ENCODE peak calls at places on chromosomes 4 and X, in ten cellular contexts. One of them, this sample, is unnamed.

GRCh38 chr4:154877110-154877760 is 96.2 kb downstream of the RBM46 start:
- DNase-seq in AG20443: no peak
- DNase-seq in sigmoid colon: no peak
- DNase-seq in body of pancreas: no peak
- DNase-seq in activated CD4-positive, alpha-beta T cell treated with anti-CD3 and anti-CD28 coated beads for 1 hour: no peak
- DNase-seq in A549: peak
- DNase-seq in NCI-H1417: peak
- DNase-seq in HT1080: peak
- DNase-seq in endothelial cell: no peak
- DNase-seq in amniotic epithelial cell: peak
- DNase-seq in this sample: peak

GRCh38 chrX:102746134-102746584 is 25.6 kb downstream of the GPRASP3 start:
- DNase-seq in sigmoid colon: peak
- DNase-seq in HT1080: no peak
- DNase-seq in endothelial cell: peak
- DNase-seq in NCI-H1417: no peak
- DNase-seq in A549: no peak
- DNase-seq in activated CD4-positive, alpha-beta T cell treated with anti-CD3 and anti-CD28 coated beads for 1 hour: no peak
- DNase-seq in amniotic epithelial cell: peak
- DNase-seq in body of pancreas: peak
- DNase-seq in AG20443: peak
- DNase-seq in this sample: no peak

GRCh38 chr4:139523076-139523475 is 32.9 kb downstream of the SETD7 start:
- DNase-seq in amniotic epithelial cell: peak
- DNase-seq in activated CD4-positive, alpha-beta T cell treated with anti-CD3 and anti-CD28 coated beads for 1 hour: no peak
- DNase-seq in sigmoid colon: no peak
- DNase-seq in AG20443: no peak
- DNase-seq in A549: no peak
- DNase-seq in NCI-H1417: peak
- DNase-seq in body of pancreas: no peak
- DNase-seq in endothelial cell: no peak
- DNase-seq in HT1080: peak
- DNase-seq in this sample: peak

GRCh38 chr4:99395595-99396364 is 39.4 kb downstream of the ADH7 start:
- DNase-seq in NCI-H1417: no peak
- DNase-seq in endothelial cell: no peak
- DNase-seq in AG20443: peak
- DNase-seq in A549: no peak
- DNase-seq in body of pancreas: no peak
- DNase-seq in HT1080: peak
- DNase-seq in amniotic epithelial cell: peak
- DNase-seq in activated CD4-positive, alpha-beta T cell treated with anti-CD3 and anti-CD28 coated beads for 1 hour: no peak
- DNase-seq in sigmoid colon: no peak
- DNase-seq in this sample: no peak

GRCh38 chr4:8117278-8117682 is 41.3 kb downstream of the ABLIM2 start:
- DNase-seq in activated CD4-positive, alpha-beta T cell treated with anti-CD3 and anti-CD28 coated beads for 1 hour: no peak
- DNase-seq in A549: peak
- DNase-seq in HT1080: peak
- DNase-seq in sigmoid colon: no peak
- DNase-seq in amniotic epithelial cell: peak
- DNase-seq in NCI-H1417: peak
- DNase-seq in body of pancreas: peak
- DNase-seq in AG20443: peak
- DNase-seq in endothelial cell: no peak
- DNase-seq in this sample: peak

GRCh38 chr4:159158989-159159388 is 56.1 kb downstream of the RAPGEF2 start:
- DNase-seq in HT1080: no peak
- DNase-seq in endothelial cell: no peak
- DNase-seq in sigmoid colon: no peak
- DNase-seq in amniotic epithelial cell: no peak
- DNase-seq in body of pancreas: no peak
- DNase-seq in AG20443: no peak
- DNase-seq in activated CD4-positive, alpha-beta T cell treated with anti-CD3 and anti-CD28 coated beads for 1 hour: no peak
- DNase-seq in NCI-H1417: peak
- DNase-seq in A549: no peak
- DNase-seq in this sample: no peak

GRCh38 chr4:148926861-148927260 is 484.6 kb upstream of the NR3C2 start:
- DNase-seq in sigmoid colon: no peak
- DNase-seq in AG20443: peak
- DNase-seq in body of pancreas: peak
- DNase-seq in HT1080: peak
- DNase-seq in NCI-H1417: peak
- DNase-seq in activated CD4-positive, alpha-beta T cell treated with anti-CD3 and anti-CD28 coated beads for 1 hour: no peak
- DNase-seq in endothelial cell: no peak
- DNase-seq in A549: no peak
- DNase-seq in amniotic epithelial cell: peak
- DNase-seq in this sample: peak

GRCh38 chr4:126592088-126592487 is 1040.7 kb upstream of the INTU start:
- DNase-seq in sigmoid colon: no peak
- DNase-seq in HT1080: no peak
- DNase-seq in body of pancreas: no peak
- DNase-seq in amniotic epithelial cell: peak
- DNase-seq in A549: no peak
- DNase-seq in AG20443: no peak
- DNase-seq in NCI-H1417: no peak
- DNase-seq in activated CD4-positive, alpha-beta T cell treated with anti-CD3 and anti-CD28 coated beads for 1 hour: no peak
- DNase-seq in endothelial cell: no peak
- DNase-seq in this sample: no peak

GRCh38 chr4:3480528-3481112 is 17.5 kb downstream of the DOK7 start:
- DNase-seq in amniotic epithelial cell: peak
- DNase-seq in sigmoid colon: no peak
- DNase-seq in NCI-H1417: peak
- DNase-seq in A549: peak
- DNase-seq in body of pancreas: peak
- DNase-seq in HT1080: peak
- DNase-seq in endothelial cell: peak
- DNase-seq in AG20443: peak
- DNase-seq in activated CD4-positive, alpha-beta T cell treated with anti-CD3 and anti-CD28 coated beads for 1 hour: peak
- DNase-seq in this sample: peak

GRCh38 chr4:135319685-135320084 is 1118.1 kb upstream of the PABPC4L start:
- DNase-seq in sigmoid colon: no peak
- DNase-seq in amniotic epithelial cell: peak
- DNase-seq in body of pancreas: no peak
- DNase-seq in activated CD4-positive, alpha-beta T cell treated with anti-CD3 and anti-CD28 coated beads for 1 hour: no peak
- DNase-seq in AG20443: no peak
- DNase-seq in A549: peak
- DNase-seq in HT1080: peak
- DNase-seq in endothelial cell: no peak
- DNase-seq in NCI-H1417: no peak
- DNase-seq in this sample: no peak

GRCh38 chr4:186770446-186771175 is 47.0 kb upstream of the FAT1 start:
- DNase-seq in NCI-H1417: no peak
- DNase-seq in amniotic epithelial cell: peak
- DNase-seq in HT1080: peak
- DNase-seq in A549: no peak
- DNase-seq in body of pancreas: no peak
- DNase-seq in endothelial cell: no peak
- DNase-seq in sigmoid colon: no peak
- DNase-seq in AG20443: peak
- DNase-seq in activated CD4-positive, alpha-beta T cell treated with anti-CD3 and anti-CD28 coated beads for 1 hour: no peak
- DNase-seq in this sample: no peak

GRCh38 chr4:157280673-157281072 is 60.1 kb downstream of the GRIA2 start:
- DNase-seq in amniotic epithelial cell: no peak
- DNase-seq in HT1080: peak
- DNase-seq in AG20443: no peak
- DNase-seq in A549: no peak
- DNase-seq in body of pancreas: no peak
- DNase-seq in activated CD4-positive, alpha-beta T cell treated with anti-CD3 and anti-CD28 coated beads for 1 hour: no peak
- DNase-seq in sigmoid colon: no peak
- DNase-seq in endothelial cell: no peak
- DNase-seq in NCI-H1417: no peak
- DNase-seq in this sample: no peak

GRCh38 chr4:140829825-140830224 is 73.6 kb upstream of the TBC1D9 start:
- DNase-seq in AG20443: no peak
- DNase-seq in HT1080: no peak
- DNase-seq in body of pancreas: no peak
- DNase-seq in A549: no peak
- DNase-seq in endothelial cell: no peak
- DNase-seq in amniotic epithelial cell: no peak
- DNase-seq in sigmoid colon: no peak
- DNase-seq in activated CD4-positive, alpha-beta T cell treated with anti-CD3 and anti-CD28 coated beads for 1 hour: no peak
- DNase-seq in NCI-H1417: no peak
- DNase-seq in this sample: no peak

GRCh38 chr4:6591305-6591704 is 16.3 kb downstream of the MAN2B2 start:
- DNase-seq in NCI-H1417: peak
- DNase-seq in sigmoid colon: no peak
- DNase-seq in AG20443: no peak
- DNase-seq in A549: no peak
- DNase-seq in activated CD4-positive, alpha-beta T cell treated with anti-CD3 and anti-CD28 coated beads for 1 hour: no peak
- DNase-seq in HT1080: no peak
- DNase-seq in endothelial cell: no peak
- DNase-seq in amniotic epithelial cell: no peak
- DNase-seq in body of pancreas: no peak
- DNase-seq in this sample: no peak

GRCh38 chr4:183256756-183257385 is 63.2 kb downstream of the CLDN22 start:
- DNase-seq in NCI-H1417: peak
- DNase-seq in activated CD4-positive, alpha-beta T cell treated with anti-CD3 and anti-CD28 coated beads for 1 hour: no peak
- DNase-seq in amniotic epithelial cell: peak
- DNase-seq in body of pancreas: peak
- DNase-seq in A549: peak
- DNase-seq in sigmoid colon: peak
- DNase-seq in HT1080: peak
- DNase-seq in endothelial cell: peak
- DNase-seq in AG20443: peak
- DNase-seq in this sample: peak

GRCh38 chr4:3364634-3365314 is 72.0 kb downstream of the RGS12 start:
- DNase-seq in sigmoid colon: peak
- DNase-seq in HT1080: no peak
- DNase-seq in endothelial cell: no peak
- DNase-seq in amniotic epithelial cell: no peak
- DNase-seq in activated CD4-positive, alpha-beta T cell treated with anti-CD3 and anti-CD28 coated beads for 1 hour: no peak
- DNase-seq in body of pancreas: no peak
- DNase-seq in A549: no peak
- DNase-seq in AG20443: peak
- DNase-seq in NCI-H1417: no peak
- DNase-seq in this sample: no peak

GRCh38 chrX:56728752-56729151 is 291 bp upstream of the NBDY start:
- DNase-seq in amniotic epithelial cell: peak
- DNase-seq in AG20443: peak
- DNase-seq in body of pancreas: peak
- DNase-seq in A549: peak
- DNase-seq in endothelial cell: no peak
- DNase-seq in HT1080: no peak
- DNase-seq in sigmoid colon: no peak
- DNase-seq in NCI-H1417: peak
- DNase-seq in activated CD4-positive, alpha-beta T cell treated with anti-CD3 and anti-CD28 coated beads for 1 hour: no peak
- DNase-seq in this sample: no peak

GRCh38 chrX:129576539-129576938 is 36.5 kb downstream of the OCRL start:
- DNase-seq in activated CD4-positive, alpha-beta T cell treated with anti-CD3 and anti-CD28 coated beads for 1 hour: no peak
- DNase-seq in A549: no peak
- DNase-seq in endothelial cell: no peak
- DNase-seq in sigmoid colon: no peak
- DNase-seq in amniotic epithelial cell: no peak
- DNase-seq in body of pancreas: no peak
- DNase-seq in NCI-H1417: no peak
- DNase-seq in HT1080: no peak
- DNase-seq in AG20443: no peak
- DNase-seq in this sample: no peak

GRCh38 chr4:93830090-93830818 is 1.7 kb downstream of the ATOH1 start:
- DNase-seq in amniotic epithelial cell: no peak
- DNase-seq in endothelial cell: no peak
- DNase-seq in HT1080: no peak
- DNase-seq in AG20443: no peak
- DNase-seq in NCI-H1417: no peak
- DNase-seq in body of pancreas: no peak
- DNase-seq in sigmoid colon: no peak
- DNase-seq in A549: no peak
- DNase-seq in activated CD4-positive, alpha-beta T cell treated with anti-CD3 and anti-CD28 coated beads for 1 hour: no peak
- DNase-seq in this sample: no peak

GRCh38 chr4:122576261-122577188 is 44.3 kb downstream of the IL21 start:
- DNase-seq in amniotic epithelial cell: peak
- DNase-seq in sigmoid colon: no peak
- DNase-seq in A549: peak
- DNase-seq in body of pancreas: no peak
- DNase-seq in HT1080: peak
- DNase-seq in NCI-H1417: peak
- DNase-seq in AG20443: peak
- DNase-seq in activated CD4-positive, alpha-beta T cell treated with anti-CD3 and anti-CD28 coated beads for 1 hour: no peak
- DNase-seq in endothelial cell: peak
- DNase-seq in this sample: peak

GRCh38 chr4:94516067-94516466 is 64.3 kb downstream of the PDLIM5 start:
- DNase-seq in AG20443: peak
- DNase-seq in activated CD4-positive, alpha-beta T cell treated with anti-CD3 and anti-CD28 coated beads for 1 hour: no peak
- DNase-seq in amniotic epithelial cell: peak
- DNase-seq in HT1080: peak
- DNase-seq in A549: peak
- DNase-seq in sigmoid colon: no peak
- DNase-seq in endothelial cell: no peak
- DNase-seq in body of pancreas: no peak
- DNase-seq in NCI-H1417: no peak
- DNase-seq in this sample: no peak

GRCh38 chr4:17380347-17380746 is 131.5 kb downstream of the QDPR start:
- DNase-seq in AG20443: no peak
- DNase-seq in activated CD4-positive, alpha-beta T cell treated with anti-CD3 and anti-CD28 coated beads for 1 hour: no peak
- DNase-seq in A549: no peak
- DNase-seq in NCI-H1417: no peak
- DNase-seq in HT1080: no peak
- DNase-seq in endothelial cell: no peak
- DNase-seq in amniotic epithelial cell: no peak
- DNase-seq in sigmoid colon: no peak
- DNase-seq in body of pancreas: no peak
- DNase-seq in this sample: no peak

GRCh38 chr4:140150636-140150885 is 3.4 kb downstream of the MAML3 start:
- DNase-seq in A549: no peak
- DNase-seq in activated CD4-positive, alpha-beta T cell treated with anti-CD3 and anti-CD28 coated beads for 1 hour: no peak
- DNase-seq in NCI-H1417: no peak
- DNase-seq in endothelial cell: no peak
- DNase-seq in AG20443: no peak
- DNase-seq in HT1080: no peak
- DNase-seq in sigmoid colon: peak
- DNase-seq in body of pancreas: no peak
- DNase-seq in amniotic epithelial cell: no peak
- DNase-seq in this sample: peak

GRCh38 chr4:150280081-150280950 is 202.1 kb downstream of the DCLK2 start:
- DNase-seq in AG20443: peak
- DNase-seq in amniotic epithelial cell: peak
- DNase-seq in endothelial cell: no peak
- DNase-seq in body of pancreas: no peak
- DNase-seq in sigmoid colon: no peak
- DNase-seq in activated CD4-positive, alpha-beta T cell treated with anti-CD3 and anti-CD28 coated beads for 1 hour: no peak
- DNase-seq in HT1080: peak
- DNase-seq in NCI-H1417: no peak
- DNase-seq in A549: no peak
- DNase-seq in this sample: no peak

GRCh38 chr4:163902417-163902816 is 407.9 kb downstream of the TMA16 start:
- DNase-seq in HT1080: no peak
- DNase-seq in NCI-H1417: no peak
- DNase-seq in endothelial cell: no peak
- DNase-seq in activated CD4-positive, alpha-beta T cell treated with anti-CD3 and anti-CD28 coated beads for 1 hour: no peak
- DNase-seq in sigmoid colon: no peak
- DNase-seq in body of pancreas: no peak
- DNase-seq in AG20443: no peak
- DNase-seq in A549: no peak
- DNase-seq in amniotic epithelial cell: no peak
- DNase-seq in this sample: no peak

GRCh38 chr4:94399721-94400120 is 52.0 kb upstream of the PDLIM5 start:
- DNase-seq in NCI-H1417: no peak
- DNase-seq in sigmoid colon: no peak
- DNase-seq in HT1080: no peak
- DNase-seq in endothelial cell: no peak
- DNase-seq in activated CD4-positive, alpha-beta T cell treated with anti-CD3 and anti-CD28 coated beads for 1 hour: no peak
- DNase-seq in A549: no peak
- DNase-seq in AG20443: no peak
- DNase-seq in body of pancreas: no peak
- DNase-seq in amniotic epithelial cell: no peak
- DNase-seq in this sample: no peak

GRCh38 chr4:9999956-10000551 is 21.2 kb downstream of the SLC2A9 start:
- DNase-seq in amniotic epithelial cell: no peak
- DNase-seq in body of pancreas: no peak
- DNase-seq in endothelial cell: no peak
- DNase-seq in HT1080: peak
- DNase-seq in A549: no peak
- DNase-seq in activated CD4-positive, alpha-beta T cell treated with anti-CD3 and anti-CD28 coated beads for 1 hour: no peak
- DNase-seq in NCI-H1417: no peak
- DNase-seq in AG20443: no peak
- DNase-seq in sigmoid colon: no peak
- DNase-seq in this sample: no peak

GRCh38 chr4:56689231-56689630 is 8.1 kb upstream of the HOPX start:
- DNase-seq in A549: no peak
- DNase-seq in NCI-H1417: peak
- DNase-seq in activated CD4-positive, alpha-beta T cell treated with anti-CD3 and anti-CD28 coated beads for 1 hour: no peak
- DNase-seq in body of pancreas: no peak
- DNase-seq in AG20443: no peak
- DNase-seq in endothelial cell: no peak
- DNase-seq in amniotic epithelial cell: no peak
- DNase-seq in sigmoid colon: no peak
- DNase-seq in HT1080: no peak
- DNase-seq in this sample: no peak

This sample was measured in small intestine.